ENCODE peak calls at places on chromosomes 12 and 14, in four cellular contexts. T, Z, P and Y are unnamed samples.

GRCh38 chr12:48279601-48280000 is 71.1 kb downstream of the ZNF641 start:
- DNase-seq in T (no peak), Z (no peak), P (no peak), Y (no peak)

GRCh38 chr14:55438066-55438683 is 2.2 kb downstream of the TBPL2 start:
- DNase-seq in T (peak; percentile 71), Z (peak; percentile 62), P (peak; percentile 55), Y (no peak)

GRCh38 chr12:42946776-42947435 is 357.4 kb upstream of the PRICKLE1 start:
- DNase-seq in T (no peak), Z (no peak), P (no peak), Y (no peak)

GRCh38 chr14:103854822-103855733 is 7.7 kb upstream of the PPP1R13B start:
- DNase-seq in T (no peak), Z (peak; percentile 54), P (peak; percentile 55), Y (no peak)

GRCh38 chr12:108091351-108091750 is 37.7 kb upstream of the WSCD2 start:
- DNase-seq in T (no peak), Z (no peak), P (no peak), Y (no peak)

GRCh38 chr12:121531356-121531750 is 49.5 kb downstream of the KDM2B start:
- DNase-seq in T (no peak), Z (no peak), P (no peak), Y (no peak)

GRCh38 chr14:85487215-85487614 is 42.7 kb upstream of the FLRT2 start:
- DNase-seq in T (no peak), Z (no peak), P (no peak), Y (no peak)

GRCh38 chr12:62673027-62673815 is 206.6 kb downstream of the MON2 start:
- DNase-seq in T (no peak), Z (no peak), P (no peak), Y (no peak)

GRCh38 chr12:94305293-94305957 is 154.2 kb downstream of the CEP83 start:
- DNase-seq in T (no peak), Z (no peak), P (peak; percentile 61), Y (peak; percentile 67)

GRCh38 chr12:69388371-69388770 is 28.8 kb downstream of the YEATS4 start:
- DNase-seq in T (peak; percentile 68), Z (peak; percentile 30), P (peak; percentile 43), Y (no peak)

GRCh38 chr12:6507102-6507998 is 13.4 kb downstream of the NCAPD2 start:
- DNase-seq in T (no peak), Z (no peak), P (no peak), Y (no peak)

GRCh38 chr12:93127582-93128331 is 198.7 kb upstream of the EEA1 start:
- DNase-seq in T (peak; percentile 15), Z (no peak), P (peak; percentile 98), Y (no peak)

GRCh38 chr14:73740921-73741326 is 26.7 kb upstream of the PNMA1 start:
- DNase-seq in T (peak; percentile 38), Z (peak; percentile 37), P (peak; percentile 49), Y (no peak)

GRCh38 chr12:123233505-123234299 is 466 bp downstream of the MTRFR start:
- DNase-seq in T (no peak), Z (no peak), P (no peak), Y (no peak)

GRCh38 chr12:1918081-1918874 is at the start of gene CACNA2D4:
- DNase-seq in T (no peak), Z (peak; percentile 30), P (no peak), Y (no peak)

GRCh38 chr12:21301-22189 is 45.0 kb upstream of the IQSEC3 start:
- DNase-seq in T (no peak), Z (no peak), P (peak; percentile 10), Y (peak; percentile 11)

GRCh38 chr12:78562358-78563205 is 302.0 kb upstream of the SYT1 start:
- DNase-seq in T (peak; percentile 46), Z (no peak), P (peak; percentile 1), Y (no peak)

GRCh38 chr12:48815281-48816110 is 2.8 kb upstream of the CACNB3 start:
- DNase-seq in T (peak; percentile 84), Z (peak; percentile 89), P (peak; percentile 41), Y (no peak)

GRCh38 chr12:15720299-15720698 is 68.9 kb downstream of the EPS8 start:
- DNase-seq in T (no peak), Z (no peak), P (no peak), Y (no peak)

GRCh38 chr14:72678360-72678759 is 215.5 kb downstream of the DPF3 start:
- DNase-seq in T (no peak), Z (no peak), P (no peak), Y (no peak)

GRCh38 chr12:54628186-54628846 is 6.4 kb downstream of the LACRT start:
- DNase-seq in T (no peak), Z (no peak), P (no peak), Y (no peak)

GRCh38 chr12:98227162-98227561 is 288.2 kb upstream of the TMPO start:
- DNase-seq in T (peak; percentile 45), Z (peak; percentile 5), P (peak; percentile 6), Y (no peak)

GRCh38 chr14:104554608-104555401 is 24.8 kb upstream of the C14orf180 start:
- DNase-seq in T (no peak), Z (peak; percentile 68), P (no peak), Y (no peak)

GRCh38 chr14:100810861-100811461 is 15.0 kb upstream of the MEG3 start:
- DNase-seq in T (no peak), Z (no peak), P (no peak), Y (no peak)

GRCh38 chr14:22977684-22978486 is 4.5 kb downstream of the AJUBA start:
- DNase-seq in T (peak; percentile 88), Z (peak; percentile 47), P (peak; percentile 100), Y (no peak)

GRCh38 chr14:63852271-63852816 is 460 bp upstream of the SYNE2 start:
- DNase-seq in T (peak; percentile 29), Z (peak; percentile 39), P (no peak), Y (no peak)

GRCh38 chr12:22577667-22578066 is 33.3 kb upstream of the C2CD5 start:
- DNase-seq in T (no peak), Z (no peak), P (no peak), Y (no peak)
- TF ChIP-seq PBX3 in T (no peak), Z (no peak), P (no peak), Y (no peak)

DNA sequence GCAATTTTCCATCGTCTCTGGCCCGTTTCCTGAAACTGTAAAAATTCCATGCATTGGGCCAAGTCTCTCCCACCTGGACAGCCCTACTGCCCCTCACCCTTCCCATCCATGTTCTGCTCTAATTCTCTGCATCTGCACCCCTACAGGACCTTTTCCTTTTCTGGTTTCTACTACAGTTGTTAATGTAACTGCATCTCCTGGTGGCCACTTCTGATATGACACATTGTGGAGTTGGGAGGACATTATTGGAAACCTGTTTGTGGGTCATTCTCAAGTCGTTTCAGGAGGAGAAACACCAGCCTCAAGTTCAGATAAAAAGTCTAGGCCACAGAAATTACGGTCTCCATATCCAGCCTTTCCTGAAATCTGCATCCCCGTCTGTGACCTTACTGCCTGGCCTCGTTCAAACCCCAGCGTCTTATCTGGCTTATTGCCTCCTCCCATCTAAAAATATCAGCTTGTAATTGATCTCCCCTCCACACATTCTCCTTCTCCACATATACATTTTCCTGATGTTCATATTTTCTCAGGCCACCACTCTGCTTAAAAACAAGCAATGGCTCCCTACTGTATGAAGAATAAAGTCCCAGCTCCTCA is 37.6 kb downstream of the EMP1 start:
- DNase-seq in T (peak; percentile 72), Z (peak; percentile 46), P (peak; percentile 34), Y (no peak)
- TF ChIP-seq PBX3 in T (no peak), Z (no peak), P (no peak), Y (no peak)

GRCh38 chr14:102377696-102378095 is 15.0 kb downstream of the TECPR2 start:
- DNase-seq in T (no peak), Z (no peak), P (no peak), Y (no peak)

GRCh38 chr14:102373110-102373509 is 10.4 kb downstream of the TECPR2 start:
- DNase-seq in T (no peak), Z (no peak), P (no peak), Y (peak; percentile 17)

GRCh38 chr14:102374264-102374663 is 11.5 kb downstream of the TECPR2 start:
- DNase-seq in T (no peak), Z (no peak), P (no peak), Y (no peak)

GRCh38 chr14:102378830-102379229 is 16.1 kb downstream of the TECPR2 start:
- DNase-seq in T (no peak), Z (no peak), P (no peak), Y (no peak)

DNA sequence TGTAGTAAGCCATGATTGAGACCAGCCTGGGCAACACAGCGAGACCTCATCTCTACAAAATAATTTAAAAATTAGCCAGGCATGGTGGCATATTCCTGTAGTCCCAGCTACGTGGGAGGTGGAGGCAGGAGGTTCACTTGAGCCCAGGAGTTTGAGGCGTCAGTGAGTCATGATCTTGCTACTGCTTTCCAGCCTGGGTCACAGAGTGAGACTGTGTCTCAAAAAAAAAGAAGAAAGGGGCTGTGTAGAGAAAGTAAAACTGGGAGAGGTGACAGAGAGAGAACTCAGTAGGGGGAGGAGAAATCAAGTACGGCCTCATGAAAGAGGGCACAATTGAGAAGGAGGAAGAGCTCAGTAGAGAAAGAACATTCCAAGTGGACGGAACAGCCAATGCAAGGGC is 12.4 kb downstream of the TECPR2 start:
- DNase-seq in T (no peak), Z (no peak), P (no peak), Y (no peak)
- TF ChIP-seq PBX3 in T (no peak), Z (no peak), P (no peak), Y (no peak)

DNA sequence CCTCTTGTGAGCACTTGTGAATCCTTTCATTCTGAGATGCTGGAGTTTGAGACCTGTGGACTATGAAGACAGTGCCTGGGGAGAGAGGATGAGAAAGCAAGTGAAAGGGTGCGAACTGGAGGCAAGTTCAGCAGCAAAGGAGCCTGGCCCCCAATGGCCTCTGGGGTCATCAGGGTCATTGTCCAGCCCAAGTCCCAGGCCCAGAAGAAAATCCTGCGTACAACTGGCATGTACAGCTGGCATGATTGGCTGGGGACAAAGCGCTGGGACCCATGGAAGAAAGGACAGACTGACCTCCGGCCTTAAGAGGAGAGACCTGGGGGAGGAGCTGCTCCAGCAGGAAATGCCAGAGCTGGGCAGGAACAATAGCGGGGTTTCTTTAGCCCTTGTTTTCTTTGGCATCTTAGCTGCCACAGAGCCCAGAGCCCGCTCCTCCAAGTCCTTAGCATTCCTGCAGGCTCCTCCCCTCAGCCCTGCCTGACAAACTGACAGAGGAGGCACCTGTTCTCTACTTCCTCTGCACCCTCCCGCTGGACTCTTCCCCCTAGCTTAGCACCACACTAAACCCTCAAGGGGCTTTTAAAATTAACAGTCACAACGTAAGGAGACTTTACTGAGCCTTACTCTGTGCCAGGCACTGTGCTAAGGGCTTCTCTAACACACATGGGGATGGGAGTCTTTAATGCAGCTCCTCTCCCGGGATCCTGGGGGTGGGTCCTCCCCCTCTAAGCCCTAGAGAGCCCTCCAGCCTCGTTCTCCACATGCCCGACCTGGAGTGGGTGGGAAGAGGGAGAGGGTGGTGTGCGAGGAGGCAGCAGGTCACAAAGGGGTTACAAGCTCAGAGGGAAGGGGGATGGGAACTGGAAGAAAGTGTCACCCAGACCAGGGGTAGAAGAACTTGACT is 1.9 kb upstream of the AQP5 start:
- DNase-seq in T (peak; percentile 64), Z (no peak), P (no peak), Y (no peak)
- TF ChIP-seq PBX3 in T (no peak), Z (no peak), P (no peak), Y (no peak)

DNA sequence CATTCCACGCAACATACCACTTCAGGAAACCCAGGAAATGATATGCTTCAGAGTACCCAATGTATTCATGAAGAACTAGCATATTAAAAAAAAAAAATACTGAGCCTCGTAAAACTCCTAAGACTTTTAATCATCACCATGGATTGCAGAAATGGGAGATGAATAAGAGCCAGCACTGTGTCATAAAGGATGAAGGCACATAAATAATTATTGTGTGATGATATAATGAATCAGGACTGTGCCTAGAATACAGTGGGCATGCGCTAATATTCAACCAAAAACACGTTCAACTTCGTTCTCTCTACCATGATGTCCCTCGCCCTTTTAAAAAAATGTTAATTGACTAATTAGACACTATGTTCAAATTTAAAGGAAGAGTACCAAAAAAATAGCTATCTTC is 68.7 kb downstream of the CIT start:
- DNase-seq in T (no peak), Z (no peak), P (no peak), Y (no peak)
- TF ChIP-seq PBX3 in T (no peak), Z (peak; percentile 20), P (no peak), Y (no peak)

GRCh38 chr14:53967606-53968005 is 11.0 kb upstream of the BMP4 start:
- DNase-seq in T (no peak), Z (no peak), P (no peak), Y (no peak)
- TF ChIP-seq PBX3 in T (no peak), Z (no peak), P (no peak), Y (no peak)